ENCODE peak calls at places on chromosomes 16 and 17, in eight cellular contexts. One of them, this sample, is unnamed.

GRCh38 chr16:72434159-72434558 is 262.2 kb upstream of the PMFBP1 start:
- DNase-seq in lower leg skin: no peak
- DNase-seq in AG04449: no peak
- DNase-seq in endothelial cell: no peak
- DNase-seq in fibroblast of pulmonary artery: peak; percentile 71
- DNase-seq in heart right ventricle: no peak
- DNase-seq in fibroblast of lung: peak; percentile 58
- DNase-seq in activated CD8-positive, alpha-beta memory T cell treated with anti-CD3 and anti-CD28 coated beads, Interleukin-2, amount 50 U/mL, for 4 hours: no peak
- DNase-seq in this sample: peak; percentile 20

GRCh38 chr17:76531501-76532038 is 5.9 kb downstream of the CYGB start:
- DNase-seq in AG04449: no peak
- DNase-seq in fibroblast of lung: no peak
- DNase-seq in activated CD8-positive, alpha-beta memory T cell treated with anti-CD3 and anti-CD28 coated beads, Interleukin-2, amount 50 U/mL, for 4 hours: no peak
- DNase-seq in endothelial cell: no peak
- DNase-seq in heart right ventricle: no peak
- DNase-seq in lower leg skin: no peak
- DNase-seq in fibroblast of pulmonary artery: no peak
- DNase-seq in this sample: no peak

GRCh38 chr17:5922476-5922875 is 147.7 kb upstream of the WSCD1 start:
- DNase-seq in heart right ventricle: no peak
- DNase-seq in AG04449: no peak
- DNase-seq in endothelial cell: no peak
- DNase-seq in fibroblast of pulmonary artery: no peak
- DNase-seq in fibroblast of lung: no peak
- DNase-seq in lower leg skin: no peak
- DNase-seq in activated CD8-positive, alpha-beta memory T cell treated with anti-CD3 and anti-CD28 coated beads, Interleukin-2, amount 50 U/mL, for 4 hours: no peak
- DNase-seq in this sample: no peak

GRCh38 chr17:59972778-59973177 is 8.2 kb upstream of the RNFT1 start:
- DNase-seq in endothelial cell: no peak
- DNase-seq in fibroblast of pulmonary artery: peak; percentile 41
- DNase-seq in lower leg skin: no peak
- DNase-seq in heart right ventricle: no peak
- DNase-seq in AG04449: no peak
- DNase-seq in fibroblast of lung: peak; percentile 5
- DNase-seq in activated CD8-positive, alpha-beta memory T cell treated with anti-CD3 and anti-CD28 coated beads, Interleukin-2, amount 50 U/mL, for 4 hours: no peak
- DNase-seq in this sample: no peak

GRCh38 chr16:16059895-16060590 is 110.6 kb downstream of the ABCC1 start:
- DNase-seq in AG04449: no peak
- DNase-seq in lower leg skin: no peak
- DNase-seq in fibroblast of pulmonary artery: no peak
- DNase-seq in endothelial cell: no peak
- DNase-seq in heart right ventricle: no peak
- DNase-seq in activated CD8-positive, alpha-beta memory T cell treated with anti-CD3 and anti-CD28 coated beads, Interleukin-2, amount 50 U/mL, for 4 hours: no peak
- DNase-seq in fibroblast of lung: no peak
- DNase-seq in this sample: no peak

GRCh38 chr17:77779711-77780539 is 178.6 kb upstream of the TNRC6C start:
- DNase-seq in lower leg skin: no peak
- DNase-seq in activated CD8-positive, alpha-beta memory T cell treated with anti-CD3 and anti-CD28 coated beads, Interleukin-2, amount 50 U/mL, for 4 hours: no peak
- DNase-seq in fibroblast of lung: peak; percentile 53
- DNase-seq in AG04449: no peak
- DNase-seq in endothelial cell: no peak
- DNase-seq in fibroblast of pulmonary artery: no peak
- DNase-seq in heart right ventricle: peak; percentile 59
- DNase-seq in this sample: no peak

GRCh38 chr16:66369055-66369592 is 2.6 kb downstream of the CDH5 start:
- DNase-seq in heart right ventricle: no peak
- DNase-seq in AG04449: no peak
- DNase-seq in lower leg skin: no peak
- DNase-seq in fibroblast of pulmonary artery: peak; percentile 43
- DNase-seq in endothelial cell: peak; percentile 40
- DNase-seq in activated CD8-positive, alpha-beta memory T cell treated with anti-CD3 and anti-CD28 coated beads, Interleukin-2, amount 50 U/mL, for 4 hours: no peak
- DNase-seq in fibroblast of lung: no peak
- DNase-seq in this sample: no peak

GRCh38 chr17:28908640-28909098 is 5.8 kb upstream of the DHRS13 start:
- DNase-seq in lower leg skin: peak; percentile 90
- DNase-seq in heart right ventricle: no peak
- DNase-seq in endothelial cell: no peak
- DNase-seq in fibroblast of lung: peak; percentile 74
- DNase-seq in activated CD8-positive, alpha-beta memory T cell treated with anti-CD3 and anti-CD28 coated beads, Interleukin-2, amount 50 U/mL, for 4 hours: no peak
- DNase-seq in fibroblast of pulmonary artery: peak; percentile 73
- DNase-seq in AG04449: no peak
- DNase-seq in this sample: no peak

GRCh38 chr16:72932050-72932449 is 115.9 kb downstream of the ZFHX3 start:
- DNase-seq in heart right ventricle: no peak
- DNase-seq in endothelial cell: no peak
- DNase-seq in fibroblast of lung: no peak
- DNase-seq in lower leg skin: no peak
- DNase-seq in AG04449: no peak
- DNase-seq in fibroblast of pulmonary artery: peak; percentile 51
- DNase-seq in activated CD8-positive, alpha-beta memory T cell treated with anti-CD3 and anti-CD28 coated beads, Interleukin-2, amount 50 U/mL, for 4 hours: no peak
- DNase-seq in this sample: no peak

GRCh38 chr16:68086336-68086821 is 1.2 kb downstream of the NFATC3 start:
- DNase-seq in endothelial cell: no peak
- DNase-seq in lower leg skin: no peak
- DNase-seq in fibroblast of lung: peak; percentile 56
- DNase-seq in activated CD8-positive, alpha-beta memory T cell treated with anti-CD3 and anti-CD28 coated beads, Interleukin-2, amount 50 U/mL, for 4 hours: no peak
- DNase-seq in fibroblast of pulmonary artery: peak; percentile 44
- DNase-seq in heart right ventricle: no peak
- DNase-seq in AG04449: no peak
- DNase-seq in this sample: no peak

GRCh38 chr16:28823291-28823718 is 506 bp downstream of the ATXN2L start:
- DNase-seq in endothelial cell: peak; percentile 42
- DNase-seq in lower leg skin: peak; percentile 88
- DNase-seq in AG04449: no peak
- DNase-seq in heart right ventricle: no peak
- DNase-seq in activated CD8-positive, alpha-beta memory T cell treated with anti-CD3 and anti-CD28 coated beads, Interleukin-2, amount 50 U/mL, for 4 hours: no peak
- DNase-seq in fibroblast of pulmonary artery: no peak
- DNase-seq in fibroblast of lung: no peak
- DNase-seq in this sample: no peak

GRCh38 chr16:83852774-83853173 is 45.0 kb downstream of the HSBP1 start:
- DNase-seq in heart right ventricle: no peak
- DNase-seq in endothelial cell: no peak
- DNase-seq in activated CD8-positive, alpha-beta memory T cell treated with anti-CD3 and anti-CD28 coated beads, Interleukin-2, amount 50 U/mL, for 4 hours: no peak
- DNase-seq in fibroblast of lung: no peak
- DNase-seq in lower leg skin: no peak
- DNase-seq in AG04449: no peak
- DNase-seq in fibroblast of pulmonary artery: no peak
- DNase-seq in this sample: no peak

GRCh38 chr16:87410958-87411357 is 18.8 kb downstream of the MAP1LC3B start:
- DNase-seq in lower leg skin: peak; percentile 62
- DNase-seq in fibroblast of lung: no peak
- DNase-seq in endothelial cell: no peak
- DNase-seq in AG04449: no peak
- DNase-seq in activated CD8-positive, alpha-beta memory T cell treated with anti-CD3 and anti-CD28 coated beads, Interleukin-2, amount 50 U/mL, for 4 hours: no peak
- DNase-seq in heart right ventricle: no peak
- DNase-seq in fibroblast of pulmonary artery: no peak
- DNase-seq in this sample: no peak

GRCh38 chr17:7572588-7573323 is 6.7 kb upstream of the CD68 start:
- DNase-seq in activated CD8-positive, alpha-beta memory T cell treated with anti-CD3 and anti-CD28 coated beads, Interleukin-2, amount 50 U/mL, for 4 hours: peak; percentile 99
- DNase-seq in lower leg skin: peak; percentile 100
- DNase-seq in fibroblast of lung: peak; percentile 99
- DNase-seq in heart right ventricle: peak; percentile 100
- DNase-seq in fibroblast of pulmonary artery: peak; percentile 99
- DNase-seq in endothelial cell: peak; percentile 100
- DNase-seq in AG04449: no peak
- DNase-seq in this sample: peak; percentile 75

GRCh38 chr17:48544356-48545021 is 420 bp downstream of the HOXB2 start:
- DNase-seq in lower leg skin: peak; percentile 95
- DNase-seq in heart right ventricle: peak; percentile 82
- DNase-seq in AG04449: no peak
- DNase-seq in fibroblast of lung: peak; percentile 94
- DNase-seq in endothelial cell: peak; percentile 45
- DNase-seq in fibroblast of pulmonary artery: peak; percentile 81
- DNase-seq in activated CD8-positive, alpha-beta memory T cell treated with anti-CD3 and anti-CD28 coated beads, Interleukin-2, amount 50 U/mL, for 4 hours: no peak
- DNase-seq in this sample: no peak

GRCh38 chr17:33832295-33832694 is 422.8 kb upstream of the CCL2 start:
- DNase-seq in heart right ventricle: no peak
- DNase-seq in AG04449: no peak
- DNase-seq in fibroblast of lung: no peak
- DNase-seq in endothelial cell: no peak
- DNase-seq in activated CD8-positive, alpha-beta memory T cell treated with anti-CD3 and anti-CD28 coated beads, Interleukin-2, amount 50 U/mL, for 4 hours: no peak
- DNase-seq in lower leg skin: no peak
- DNase-seq in fibroblast of pulmonary artery: no peak
- DNase-seq in this sample: no peak

GRCh38 chr16:20774703-20775362 is 11.0 kb downstream of the ACSM3 start:
- DNase-seq in activated CD8-positive, alpha-beta memory T cell treated with anti-CD3 and anti-CD28 coated beads, Interleukin-2, amount 50 U/mL, for 4 hours: peak; percentile 40
- DNase-seq in fibroblast of pulmonary artery: peak; percentile 77
- DNase-seq in AG04449: peak; percentile 2
- DNase-seq in heart right ventricle: peak; percentile 45
- DNase-seq in fibroblast of lung: peak; percentile 42
- DNase-seq in lower leg skin: no peak
- DNase-seq in endothelial cell: peak; percentile 87
- DNase-seq in this sample: no peak

GRCh38 chr17:74332763-74333220 is 6.8 kb downstream of the KIF19 start:
- DNase-seq in activated CD8-positive, alpha-beta memory T cell treated with anti-CD3 and anti-CD28 coated beads, Interleukin-2, amount 50 U/mL, for 4 hours: no peak
- DNase-seq in fibroblast of pulmonary artery: no peak
- DNase-seq in heart right ventricle: no peak
- DNase-seq in fibroblast of lung: no peak
- DNase-seq in endothelial cell: no peak
- DNase-seq in lower leg skin: no peak
- DNase-seq in AG04449: no peak
- DNase-seq in this sample: no peak

GRCh38 chr16:84292032-84292431 is 2.6 kb upstream of the WFDC1 start:
- DNase-seq in activated CD8-positive, alpha-beta memory T cell treated with anti-CD3 and anti-CD28 coated beads, Interleukin-2, amount 50 U/mL, for 4 hours: no peak
- DNase-seq in lower leg skin: no peak
- DNase-seq in heart right ventricle: no peak
- DNase-seq in AG04449: no peak
- DNase-seq in endothelial cell: no peak
- DNase-seq in fibroblast of lung: peak; percentile 25
- DNase-seq in fibroblast of pulmonary artery: no peak
- DNase-seq in this sample: no peak

GRCh38 chr16:10629592-10629963 is 49.2 kb upstream of the EMP2 start:
- DNase-seq in heart right ventricle: no peak
- DNase-seq in endothelial cell: no peak
- DNase-seq in activated CD8-positive, alpha-beta memory T cell treated with anti-CD3 and anti-CD28 coated beads, Interleukin-2, amount 50 U/mL, for 4 hours: no peak
- DNase-seq in lower leg skin: no peak
- DNase-seq in fibroblast of pulmonary artery: no peak
- DNase-seq in fibroblast of lung: no peak
- DNase-seq in AG04449: no peak
- DNase-seq in this sample: no peak

GRCh38 chr16:80051040-80051439 is 450.5 kb upstream of the MAF start:
- DNase-seq in lower leg skin: no peak
- DNase-seq in fibroblast of pulmonary artery: no peak
- DNase-seq in heart right ventricle: no peak
- DNase-seq in activated CD8-positive, alpha-beta memory T cell treated with anti-CD3 and anti-CD28 coated beads, Interleukin-2, amount 50 U/mL, for 4 hours: no peak
- DNase-seq in endothelial cell: no peak
- DNase-seq in AG04449: no peak
- DNase-seq in fibroblast of lung: no peak
- DNase-seq in this sample: no peak

GRCh38 chr16:56824804-56825203 is 40.2 kb upstream of the SLC12A3 start:
- DNase-seq in heart right ventricle: no peak
- DNase-seq in lower leg skin: no peak
- DNase-seq in AG04449: no peak
- DNase-seq in fibroblast of pulmonary artery: no peak
- DNase-seq in endothelial cell: no peak
- DNase-seq in fibroblast of lung: no peak
- DNase-seq in activated CD8-positive, alpha-beta memory T cell treated with anti-CD3 and anti-CD28 coated beads, Interleukin-2, amount 50 U/mL, for 4 hours: no peak
- DNase-seq in this sample: no peak

GRCh38 chr17:38881600-38882191 is 11.8 kb downstream of the LASP1 start:
- DNase-seq in activated CD8-positive, alpha-beta memory T cell treated with anti-CD3 and anti-CD28 coated beads, Interleukin-2, amount 50 U/mL, for 4 hours: no peak
- DNase-seq in lower leg skin: peak; percentile 94
- DNase-seq in heart right ventricle: peak; percentile 64
- DNase-seq in fibroblast of lung: peak; percentile 58
- DNase-seq in fibroblast of pulmonary artery: peak; percentile 90
- DNase-seq in endothelial cell: no peak
- DNase-seq in AG04449: no peak
- DNase-seq in this sample: no peak

GRCh38 chr16:11138769-11139623 is 117.0 kb downstream of the SOCS1 start:
- DNase-seq in AG04449: peak; percentile 70
- DNase-seq in activated CD8-positive, alpha-beta memory T cell treated with anti-CD3 and anti-CD28 coated beads, Interleukin-2, amount 50 U/mL, for 4 hours: no peak
- DNase-seq in endothelial cell: no peak
- DNase-seq in lower leg skin: no peak
- DNase-seq in fibroblast of lung: no peak
- DNase-seq in heart right ventricle: no peak
- DNase-seq in fibroblast of pulmonary artery: peak; percentile 66
- DNase-seq in this sample: no peak

GRCh38 chr16:74577882-74578366 is 29.0 kb downstream of the GLG1 start:
- DNase-seq in AG04449: no peak
- DNase-seq in endothelial cell: no peak
- DNase-seq in lower leg skin: no peak
- DNase-seq in fibroblast of pulmonary artery: peak; percentile 34
- DNase-seq in fibroblast of lung: peak; percentile 75
- DNase-seq in activated CD8-positive, alpha-beta memory T cell treated with anti-CD3 and anti-CD28 coated beads, Interleukin-2, amount 50 U/mL, for 4 hours: no peak
- DNase-seq in heart right ventricle: no peak
- DNase-seq in this sample: no peak

GRCh38 chr17:36920032-36921000 is 17.0 kb upstream of the LHX1 start:
- DNase-seq in AG04449: no peak
- DNase-seq in activated CD8-positive, alpha-beta memory T cell treated with anti-CD3 and anti-CD28 coated beads, Interleukin-2, amount 50 U/mL, for 4 hours: no peak
- DNase-seq in fibroblast of pulmonary artery: no peak
- DNase-seq in lower leg skin: no peak
- DNase-seq in heart right ventricle: no peak
- DNase-seq in endothelial cell: no peak
- DNase-seq in fibroblast of lung: peak; percentile 83
- DNase-seq in this sample: no peak

GRCh38 chr17:73268582-73269328 is 7.1 kb upstream of the CPSF4L start:
- DNase-seq in heart right ventricle: no peak
- DNase-seq in AG04449: no peak
- DNase-seq in lower leg skin: no peak
- DNase-seq in fibroblast of lung: no peak
- DNase-seq in activated CD8-positive, alpha-beta memory T cell treated with anti-CD3 and anti-CD28 coated beads, Interleukin-2, amount 50 U/mL, for 4 hours: no peak
- DNase-seq in endothelial cell: no peak
- DNase-seq in fibroblast of pulmonary artery: no peak
- DNase-seq in this sample: no peak

GRCh38 chr17:65231662-65232335 is 94.6 kb downstream of the RGS9 start:
- DNase-seq in lower leg skin: no peak
- DNase-seq in fibroblast of pulmonary artery: peak; percentile 82
- DNase-seq in endothelial cell: peak; percentile 72
- DNase-seq in fibroblast of lung: peak; percentile 89
- DNase-seq in heart right ventricle: no peak
- DNase-seq in AG04449: peak; percentile 59
- DNase-seq in activated CD8-positive, alpha-beta memory T cell treated with anti-CD3 and anti-CD28 coated beads, Interleukin-2, amount 50 U/mL, for 4 hours: no peak
- DNase-seq in this sample: peak; percentile 53

GRCh38 chr17:37648555-37648954 is 5.3 kb upstream of the DDX52 start:
- DNase-seq in fibroblast of lung: peak; percentile 80
- DNase-seq in AG04449: peak; percentile 38
- DNase-seq in activated CD8-positive, alpha-beta memory T cell treated with anti-CD3 and anti-CD28 coated beads, Interleukin-2, amount 50 U/mL, for 4 hours: no peak
- DNase-seq in fibroblast of pulmonary artery: peak; percentile 87
- DNase-seq in endothelial cell: no peak
- DNase-seq in lower leg skin: no peak
- DNase-seq in heart right ventricle: no peak
- DNase-seq in this sample: peak; percentile 96

GRCh38 chr17:55660171-55660886 is 62.3 kb downstream of the TMEM100 start:
- DNase-seq in heart right ventricle: no peak
- DNase-seq in AG04449: no peak
- DNase-seq in activated CD8-positive, alpha-beta memory T cell treated with anti-CD3 and anti-CD28 coated beads, Interleukin-2, amount 50 U/mL, for 4 hours: no peak
- DNase-seq in fibroblast of lung: peak; percentile 17
- DNase-seq in fibroblast of pulmonary artery: no peak
- DNase-seq in endothelial cell: no peak
- DNase-seq in lower leg skin: no peak
- DNase-seq in this sample: no peak

GRCh38 chr17:74011963-74012362 is 191.5 kb upstream of the RPL38 start:
- DNase-seq in AG04449: no peak
- DNase-seq in activated CD8-positive, alpha-beta memory T cell treated with anti-CD3 and anti-CD28 coated beads, Interleukin-2, amount 50 U/mL, for 4 hours: no peak
- DNase-seq in endothelial cell: no peak
- DNase-seq in heart right ventricle: no peak
- DNase-seq in fibroblast of pulmonary artery: no peak
- DNase-seq in lower leg skin: no peak
- DNase-seq in fibroblast of lung: no peak
- DNase-seq in this sample: no peak

GRCh38 chr16:7408700-7409340 is 76.2 kb downstream of the RBFOX1 start:
- DNase-seq in lower leg skin: no peak
- DNase-seq in AG04449: no peak
- DNase-seq in endothelial cell: no peak
- DNase-seq in heart right ventricle: no peak
- DNase-seq in fibroblast of lung: no peak
- DNase-seq in activated CD8-positive, alpha-beta memory T cell treated with anti-CD3 and anti-CD28 coated beads, Interleukin-2, amount 50 U/mL, for 4 hours: no peak
- DNase-seq in fibroblast of pulmonary artery: no peak
- DNase-seq in this sample: no peak

GRCh38 chr16:23324727-23325126 is 22.6 kb downstream of the SCNN1B start:
- DNase-seq in fibroblast of pulmonary artery: no peak
- DNase-seq in endothelial cell: no peak
- DNase-seq in heart right ventricle: peak; percentile 72
- DNase-seq in fibroblast of lung: no peak
- DNase-seq in AG04449: no peak
- DNase-seq in lower leg skin: peak; percentile 86
- DNase-seq in activated CD8-positive, alpha-beta memory T cell treated with anti-CD3 and anti-CD28 coated beads, Interleukin-2, amount 50 U/mL, for 4 hours: no peak
- DNase-seq in this sample: no peak